ENCODE peak calls at places on chromosomes 16 and 17, in five cellular contexts. One of them, this sample, is unnamed.

GRCh38 chr17:35893751-35894150 is 13.6 kb upstream of the CCL5 start:
- DNase-seq in uterus: no peak
- DNase-seq in GM04503: no peak
- DNase-seq in AG09309: no peak
- DNase-seq in mesothelial cell of epicardium: no peak
- DNase-seq in this sample: no peak

GRCh38 chr16:9053006-9053601 is 38.3 kb upstream of the HAPSTR1 start:
- DNase-seq in uterus: no peak
- DNase-seq in GM04503: no peak
- DNase-seq in AG09309: no peak
- DNase-seq in mesothelial cell of epicardium: peak; percentile 38
- DNase-seq in this sample: peak; percentile 81

GRCh38 chr16:35221482-35222185 is 1762.2 kb downstream of the TP53TG3F start:
- DNase-seq in uterus: no peak
- DNase-seq in GM04503: no peak
- DNase-seq in AG09309: no peak
- DNase-seq in mesothelial cell of epicardium: no peak
- DNase-seq in this sample: no peak

GRCh38 chr16:11079657-11080187 is 135.4 kb downstream of the CLEC16A start:
- DNase-seq in uterus: peak; percentile 41
- DNase-seq in GM04503: peak; percentile 89
- DNase-seq in AG09309: peak; percentile 90
- DNase-seq in mesothelial cell of epicardium: no peak
- DNase-seq in this sample: no peak

GRCh38 chr17:28573966-28574480 is 2.7 kb downstream of the ALDOC start:
- DNase-seq in uterus: no peak
- DNase-seq in GM04503: no peak
- DNase-seq in AG09309: no peak
- DNase-seq in mesothelial cell of epicardium: no peak
- DNase-seq in this sample: no peak

GRCh38 chr16:31276600-31276999 is 16.8 kb downstream of the ITGAM start:
- DNase-seq in uterus: no peak
- DNase-seq in GM04503: no peak
- DNase-seq in AG09309: no peak
- DNase-seq in mesothelial cell of epicardium: no peak
- DNase-seq in this sample: no peak

GRCh38 chr16:88706965-88707871 is 915 bp downstream of the CTU2 start:
- DNase-seq in uterus: no peak
- DNase-seq in GM04503: no peak
- DNase-seq in AG09309: no peak
- DNase-seq in mesothelial cell of epicardium: no peak
- DNase-seq in this sample: no peak

GRCh38 chr17:69870091-69870530 is 204.9 kb upstream of the KCNJ16 start:
- DNase-seq in uterus: no peak
- DNase-seq in GM04503: no peak
- DNase-seq in AG09309: no peak
- DNase-seq in mesothelial cell of epicardium: no peak
- DNase-seq in this sample: no peak